ENCODE peak calls at places on chromosomes 6 and 20, in ten cellular contexts. One of them, this sample, is unnamed.

GRCh38 chr6:26202811-26203583 is 115.8 kb downstream of the HFE start:
- DNase-seq in fibroblast of lung: no peak
- DNase-seq in DND-41: no peak
- DNase-seq in hepatocyte: no peak
- DNase-seq in endothelial cell of umbilical vein: no peak
- DNase-seq in astrocyte: no peak
- DNase-seq in neural progenitor cell: no peak
- DNase-seq in GM23248: no peak
- DNase-seq in keratinocyte: no peak
- DNase-seq in mammary epithelial cell: no peak
- DNase-seq in this sample: no peak

GRCh38 chr6:34423254-34423653 is 2.6 kb downstream of the RPS10 start:
- DNase-seq in fibroblast of lung: peak
- DNase-seq in DND-41: no peak
- DNase-seq in hepatocyte: no peak
- DNase-seq in endothelial cell of umbilical vein: no peak
- DNase-seq in astrocyte: peak
- DNase-seq in neural progenitor cell: no peak
- DNase-seq in GM23248: peak
- DNase-seq in keratinocyte: no peak
- DNase-seq in mammary epithelial cell: no peak
- DNase-seq in this sample: no peak

GRCh38 chr6:41531591-41532582 is 14.3 kb upstream of the FOXP4 start:
- DNase-seq in fibroblast of lung: peak
- DNase-seq in DND-41: peak
- DNase-seq in hepatocyte: peak
- DNase-seq in endothelial cell of umbilical vein: peak
- DNase-seq in astrocyte: peak
- DNase-seq in neural progenitor cell: no peak
- DNase-seq in GM23248: peak
- DNase-seq in keratinocyte: no peak
- DNase-seq in mammary epithelial cell: no peak
- DNase-seq in this sample: peak

GRCh38 chr20:43723735-43724134 is 3.1 kb downstream of the GTSF1L start:
- DNase-seq in fibroblast of lung: no peak
- DNase-seq in DND-41: no peak
- DNase-seq in hepatocyte: no peak
- DNase-seq in endothelial cell of umbilical vein: no peak
- DNase-seq in astrocyte: no peak
- DNase-seq in neural progenitor cell: no peak
- DNase-seq in GM23248: no peak
- DNase-seq in keratinocyte: no peak
- DNase-seq in mammary epithelial cell: no peak
- DNase-seq in this sample: no peak

GRCh38 chr20:12047838-12048432 is 130.2 kb downstream of the BTBD3 start:
- DNase-seq in fibroblast of lung: peak
- DNase-seq in DND-41: no peak
- DNase-seq in hepatocyte: no peak
- DNase-seq in endothelial cell of umbilical vein: peak
- DNase-seq in astrocyte: peak
- DNase-seq in neural progenitor cell: no peak
- DNase-seq in GM23248: peak
- DNase-seq in keratinocyte: no peak
- DNase-seq in mammary epithelial cell: peak
- DNase-seq in this sample: no peak

GRCh38 chr6:22886881-22887581 is 317.7 kb downstream of the HDGFL1 start:
- DNase-seq in fibroblast of lung: peak
- DNase-seq in DND-41: no peak
- DNase-seq in hepatocyte: no peak
- DNase-seq in endothelial cell of umbilical vein: no peak
- DNase-seq in astrocyte: peak
- DNase-seq in neural progenitor cell: no peak
- DNase-seq in GM23248: peak
- DNase-seq in keratinocyte: no peak
- DNase-seq in mammary epithelial cell: peak
- DNase-seq in this sample: no peak

GRCh38 chr6:81606965-81607381 is 145.5 kb downstream of the TENT5A start:
- DNase-seq in fibroblast of lung: peak
- DNase-seq in DND-41: no peak
- DNase-seq in hepatocyte: no peak
- DNase-seq in endothelial cell of umbilical vein: peak
- DNase-seq in astrocyte: peak
- DNase-seq in neural progenitor cell: no peak
- DNase-seq in GM23248: peak
- DNase-seq in keratinocyte: no peak
- DNase-seq in mammary epithelial cell: no peak
- DNase-seq in this sample: no peak

GRCh38 chr6:29845405-29846006 is 17.9 kb downstream of the HLA-G start:
- DNase-seq in fibroblast of lung: no peak
- DNase-seq in DND-41: no peak
- DNase-seq in hepatocyte: peak
- DNase-seq in endothelial cell of umbilical vein: no peak
- DNase-seq in astrocyte: no peak
- DNase-seq in neural progenitor cell: no peak
- DNase-seq in GM23248: no peak
- DNase-seq in keratinocyte: peak
- DNase-seq in mammary epithelial cell: peak
- DNase-seq in this sample: no peak

GRCh38 chr20:31707258-31707615 is 15.4 kb downstream of the BCL2L1 start:
- DNase-seq in fibroblast of lung: no peak
- DNase-seq in DND-41: no peak
- DNase-seq in hepatocyte: no peak
- DNase-seq in endothelial cell of umbilical vein: no peak
- DNase-seq in astrocyte: no peak
- DNase-seq in neural progenitor cell: no peak
- DNase-seq in GM23248: no peak
- DNase-seq in keratinocyte: no peak
- DNase-seq in mammary epithelial cell: no peak
- DNase-seq in this sample: no peak

GRCh38 chr20:31705598-31706597 is 16.8 kb downstream of the BCL2L1 start:
- DNase-seq in fibroblast of lung: no peak
- DNase-seq in DND-41: no peak
- DNase-seq in hepatocyte: peak
- DNase-seq in endothelial cell of umbilical vein: no peak
- DNase-seq in astrocyte: no peak
- DNase-seq in neural progenitor cell: no peak
- DNase-seq in GM23248: no peak
- DNase-seq in keratinocyte: no peak
- DNase-seq in mammary epithelial cell: no peak
- DNase-seq in this sample: peak

GRCh38 chr20:31706607-31707257 is 15.9 kb downstream of the BCL2L1 start:
- DNase-seq in fibroblast of lung: no peak
- DNase-seq in DND-41: no peak
- DNase-seq in hepatocyte: peak
- DNase-seq in endothelial cell of umbilical vein: no peak
- DNase-seq in astrocyte: no peak
- DNase-seq in neural progenitor cell: no peak
- DNase-seq in GM23248: no peak
- DNase-seq in keratinocyte: no peak
- DNase-seq in mammary epithelial cell: no peak
- DNase-seq in this sample: no peak

GRCh38 chr20:31704225-31705119 is 18.2 kb downstream of the BCL2L1 start:
- DNase-seq in fibroblast of lung: peak
- DNase-seq in DND-41: no peak
- DNase-seq in hepatocyte: peak
- DNase-seq in endothelial cell of umbilical vein: peak
- DNase-seq in astrocyte: peak
- DNase-seq in neural progenitor cell: peak
- DNase-seq in GM23248: peak
- DNase-seq in keratinocyte: peak
- DNase-seq in mammary epithelial cell: peak
- DNase-seq in this sample: no peak

DNA sequence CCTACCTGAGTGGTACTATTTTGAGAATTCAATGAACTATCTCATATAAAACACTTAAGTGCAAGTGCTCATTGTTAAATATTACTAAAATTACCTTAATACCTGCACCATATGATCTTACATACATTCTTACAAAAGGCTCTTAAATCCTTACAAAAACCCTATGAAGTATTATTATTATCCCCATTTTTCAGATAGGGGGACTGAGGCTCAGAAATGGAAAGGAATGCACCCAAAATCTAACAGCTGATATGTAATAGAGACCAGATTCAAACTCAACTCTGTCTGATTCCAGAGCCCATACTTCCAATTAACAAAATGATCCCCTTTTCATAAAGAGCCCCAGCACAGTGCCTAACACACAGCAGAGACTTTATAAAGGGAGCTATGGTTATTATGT is 17.5 kb downstream of the BCL2L1 start:
- DNase-seq in fibroblast of lung: no peak
- DNase-seq in DND-41: no peak
- DNase-seq in hepatocyte: no peak
- DNase-seq in endothelial cell of umbilical vein: no peak
- DNase-seq in astrocyte: no peak
- DNase-seq in neural progenitor cell: no peak
- DNase-seq in GM23248: no peak
- DNase-seq in keratinocyte: no peak
- DNase-seq in mammary epithelial cell: no peak
- DNase-seq in this sample: no peak
- H3K4me2 ChIP-seq in fibroblast of lung: no peak
- H3K4me2 ChIP-seq in DND-41: peak
- H3K4me2 ChIP-seq in hepatocyte: peak
- H3K4me2 ChIP-seq in endothelial cell of umbilical vein: peak
- H3K4me2 ChIP-seq in astrocyte: peak
- H3K4me2 ChIP-seq in neural progenitor cell: no peak
- H3K4me2 ChIP-seq in GM23248: no peak
- H3K4me2 ChIP-seq in keratinocyte: peak
- H3K4me2 ChIP-seq in mammary epithelial cell: peak
- H3K4me2 ChIP-seq in this sample: peak

DNA sequence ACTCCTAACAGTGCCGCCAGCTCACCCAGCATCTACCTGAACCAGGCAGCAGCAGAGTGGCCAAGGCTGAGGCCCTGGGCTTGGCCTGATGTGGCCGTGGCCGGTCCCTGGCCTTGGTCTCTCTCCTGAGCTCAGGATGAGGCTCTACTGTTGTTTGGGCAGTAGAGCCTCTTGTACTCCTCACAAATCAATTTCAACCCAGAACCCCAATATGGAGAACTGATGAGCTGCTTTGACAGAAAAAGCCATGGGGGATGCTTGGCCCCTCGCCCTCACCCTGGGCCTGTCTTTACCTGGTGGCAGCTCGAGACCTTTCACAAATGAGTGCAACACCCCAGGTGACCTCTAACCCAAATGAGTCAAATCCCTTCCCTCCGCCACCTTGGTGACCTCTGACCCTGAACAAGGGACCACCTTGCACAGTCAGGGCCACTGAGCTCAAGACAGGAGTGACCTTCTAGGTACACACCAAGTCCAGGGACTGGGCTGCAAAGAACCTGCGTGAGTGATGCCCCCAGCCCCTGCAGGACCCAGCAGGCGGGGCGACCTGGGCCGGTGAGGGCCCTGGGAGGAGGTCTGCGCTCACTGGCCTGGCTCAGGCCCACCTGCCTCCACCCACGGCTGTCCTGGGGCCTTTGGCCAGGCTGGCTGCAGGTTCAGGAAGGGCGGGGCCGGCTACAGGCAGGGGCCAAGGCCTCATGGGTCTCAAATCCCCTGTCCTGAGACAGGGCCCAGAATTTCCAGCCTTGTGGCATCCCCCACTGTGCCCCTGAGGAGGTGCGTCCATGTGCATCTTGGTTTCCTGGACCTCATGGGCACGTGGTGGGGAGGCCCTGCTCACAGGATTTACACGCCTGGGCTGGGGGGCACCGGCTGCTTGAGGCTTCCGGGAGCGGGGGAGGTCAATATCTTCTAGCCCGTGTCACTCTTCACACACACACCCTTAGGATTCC is 30.2 kb downstream of the PSMG4 start:
- DNase-seq in fibroblast of lung: no peak
- DNase-seq in DND-41: no peak
- DNase-seq in hepatocyte: no peak
- DNase-seq in endothelial cell of umbilical vein: no peak
- DNase-seq in astrocyte: no peak
- DNase-seq in neural progenitor cell: no peak
- DNase-seq in GM23248: no peak
- DNase-seq in keratinocyte: no peak
- DNase-seq in mammary epithelial cell: no peak
- DNase-seq in this sample: no peak
- H2AFZ ChIP-seq in fibroblast of lung: no peak
- H2AFZ ChIP-seq in DND-41: no peak
- H2AFZ ChIP-seq in hepatocyte: no peak
- H2AFZ ChIP-seq in endothelial cell of umbilical vein: no peak
- H2AFZ ChIP-seq in astrocyte: no peak
- H2AFZ ChIP-seq in neural progenitor cell: no peak
- H2AFZ ChIP-seq in GM23248: no peak
- H2AFZ ChIP-seq in keratinocyte: no peak
- H2AFZ ChIP-seq in mammary epithelial cell: no peak
- H2AFZ ChIP-seq in this sample: no peak

DNA sequence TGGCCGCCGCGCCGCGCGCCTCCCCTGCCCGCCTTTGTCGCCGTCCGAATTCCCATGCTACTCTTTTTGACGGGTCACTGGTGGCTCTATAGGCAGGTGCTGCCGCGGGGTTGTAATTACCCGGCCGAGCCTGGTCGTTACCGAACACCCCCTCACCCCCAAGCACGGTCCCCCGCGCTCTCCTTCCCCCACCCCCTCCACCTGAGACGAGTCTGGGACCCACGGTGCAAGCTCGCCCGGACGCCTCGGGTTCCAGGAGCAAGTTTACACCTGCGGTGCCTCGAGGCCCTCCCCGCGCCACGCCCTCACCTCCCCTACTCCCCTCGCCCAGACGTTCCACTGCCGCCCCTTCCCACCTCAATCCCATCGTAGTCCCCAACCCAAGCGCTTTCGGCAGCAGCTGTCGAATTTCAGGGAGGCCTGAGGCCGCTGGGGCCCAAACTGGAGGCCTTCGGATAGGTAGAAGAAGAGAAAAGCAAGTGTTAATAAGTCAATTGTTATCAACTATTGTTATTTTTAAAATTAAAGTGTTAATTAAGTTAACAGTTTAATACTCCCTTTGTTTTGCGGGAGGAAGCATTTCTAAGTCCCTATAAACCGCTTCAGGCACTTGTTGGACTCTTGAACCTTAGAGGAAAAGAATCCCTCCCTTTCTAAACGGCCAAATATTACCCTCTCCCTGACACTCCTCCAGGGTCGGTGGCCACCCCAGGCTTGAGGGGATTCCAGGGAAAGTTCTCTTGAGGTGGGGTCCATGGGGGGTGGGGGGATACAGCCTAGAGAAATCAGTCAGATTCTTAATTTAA is 4.2 kb downstream of the NR2E1 start:
- DNase-seq in fibroblast of lung: no peak
- DNase-seq in DND-41: no peak
- DNase-seq in hepatocyte: no peak
- DNase-seq in endothelial cell of umbilical vein: no peak
- DNase-seq in astrocyte: no peak
- DNase-seq in neural progenitor cell: peak
- DNase-seq in GM23248: no peak
- DNase-seq in keratinocyte: no peak
- DNase-seq in mammary epithelial cell: no peak
- DNase-seq in this sample: no peak
- TF ChIP-seq EZH2 in fibroblast of lung: no peak
- TF ChIP-seq EZH2 in DND-41: no peak
- TF ChIP-seq EZH2 in hepatocyte: no peak
- TF ChIP-seq EZH2 in endothelial cell of umbilical vein: peak
- TF ChIP-seq EZH2 in astrocyte: no peak
- TF ChIP-seq EZH2 in neural progenitor cell: no peak
- TF ChIP-seq EZH2 in GM23248: peak
- TF ChIP-seq EZH2 in keratinocyte: no peak
- TF ChIP-seq EZH2 in mammary epithelial cell: no peak
- TF ChIP-seq EZH2 in this sample: no peak

GRCh38 chr6:1607557-1608221 is 2.0 kb upstream of the FOXC1 start:
- DNase-seq in fibroblast of lung: no peak
- DNase-seq in DND-41: no peak
- DNase-seq in hepatocyte: peak
- DNase-seq in endothelial cell of umbilical vein: peak
- DNase-seq in astrocyte: no peak
- DNase-seq in neural progenitor cell: peak
- DNase-seq in GM23248: peak
- DNase-seq in keratinocyte: no peak
- DNase-seq in mammary epithelial cell: no peak
- DNase-seq in this sample: no peak

GRCh38 chr6:1605822-1606532 is 3.7 kb upstream of the FOXC1 start:
- DNase-seq in fibroblast of lung: no peak
- DNase-seq in DND-41: no peak
- DNase-seq in hepatocyte: no peak
- DNase-seq in endothelial cell of umbilical vein: no peak
- DNase-seq in astrocyte: no peak
- DNase-seq in neural progenitor cell: peak
- DNase-seq in GM23248: peak
- DNase-seq in keratinocyte: no peak
- DNase-seq in mammary epithelial cell: no peak
- DNase-seq in this sample: no peak

GRCh38 chr6:1607236-1607556 is 2.5 kb upstream of the FOXC1 start:
- DNase-seq in fibroblast of lung: no peak
- DNase-seq in DND-41: no peak
- DNase-seq in hepatocyte: no peak
- DNase-seq in endothelial cell of umbilical vein: no peak
- DNase-seq in astrocyte: no peak
- DNase-seq in neural progenitor cell: no peak
- DNase-seq in GM23248: no peak
- DNase-seq in keratinocyte: no peak
- DNase-seq in mammary epithelial cell: no peak
- DNase-seq in this sample: no peak

GRCh38 chr6:1604991-1605821 is 4.5 kb upstream of the FOXC1 start:
- DNase-seq in fibroblast of lung: no peak
- DNase-seq in DND-41: no peak
- DNase-seq in hepatocyte: no peak
- DNase-seq in endothelial cell of umbilical vein: no peak
- DNase-seq in astrocyte: no peak
- DNase-seq in neural progenitor cell: peak
- DNase-seq in GM23248: peak
- DNase-seq in keratinocyte: no peak
- DNase-seq in mammary epithelial cell: no peak
- DNase-seq in this sample: no peak

DNA sequence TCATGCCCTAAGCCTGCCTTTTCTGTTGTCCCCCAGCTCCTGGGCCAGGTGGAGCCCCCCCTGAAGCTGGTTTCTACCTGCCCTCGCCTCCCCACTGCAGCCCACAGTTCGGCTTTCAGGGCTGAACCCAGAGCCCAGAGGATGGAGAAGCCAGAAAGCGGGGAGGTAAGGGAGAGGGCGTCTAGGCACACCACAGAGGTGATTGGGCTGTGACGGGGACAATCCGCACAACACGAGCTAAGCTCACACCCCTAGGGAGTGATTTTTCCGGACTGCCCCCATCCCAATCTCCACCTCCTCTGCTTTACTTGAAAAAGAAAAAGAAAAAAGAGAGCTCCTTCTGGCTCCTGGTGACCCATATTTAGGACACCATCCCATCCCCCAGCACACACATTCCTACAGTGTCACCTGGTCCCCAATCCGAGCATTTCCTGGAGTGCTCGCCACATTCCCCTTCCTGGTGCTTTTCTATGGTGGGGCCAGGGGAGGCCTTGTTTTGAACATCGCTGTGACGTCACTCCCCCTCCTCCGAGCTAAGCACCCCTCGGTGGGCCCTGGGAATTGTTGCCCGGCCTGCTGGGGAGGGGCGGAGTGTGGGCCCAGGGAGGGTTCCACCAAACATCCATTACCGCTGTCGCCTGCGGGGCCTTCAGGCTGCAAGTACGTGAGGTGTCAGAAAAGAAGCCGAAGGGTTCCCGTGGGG is 3.0 kb upstream of the FOXC1 start:
- DNase-seq in fibroblast of lung: no peak
- DNase-seq in DND-41: no peak
- DNase-seq in hepatocyte: no peak
- DNase-seq in endothelial cell of umbilical vein: no peak
- DNase-seq in astrocyte: no peak
- DNase-seq in neural progenitor cell: peak
- DNase-seq in GM23248: no peak
- DNase-seq in keratinocyte: no peak
- DNase-seq in mammary epithelial cell: no peak
- DNase-seq in this sample: no peak
- H3K4me2 ChIP-seq in fibroblast of lung: no peak
- H3K4me2 ChIP-seq in DND-41: no peak
- H3K4me2 ChIP-seq in hepatocyte: peak
- H3K4me2 ChIP-seq in endothelial cell of umbilical vein: no peak
- H3K4me2 ChIP-seq in astrocyte: no peak
- H3K4me2 ChIP-seq in neural progenitor cell: peak
- H3K4me2 ChIP-seq in GM23248: no peak
- H3K4me2 ChIP-seq in keratinocyte: peak
- H3K4me2 ChIP-seq in mammary epithelial cell: no peak
- H3K4me2 ChIP-seq in this sample: no peak

This sample was measured in MM.1S.